ENCODE peak calls at places on chromosomes 12 and 14, in eight cellular contexts. N is activated naive CD4-positive, alpha-beta T cell treated with anti-CD3 and anti-CD28 coated beads for 36 hours; I is retinal pigment epithelial cell; G is PC-3; J is MCF 10A; Q is foreskin melanocyte; X is M059J; W is NCI-H1417. O is an unnamed sample.

GRCh38 chr14:22555573-22556011 is 33.4 kb downstream of the DAD1 start:
- DNase-seq in G (peak), I (no peak), Q (no peak), J (peak), W (no peak), X (peak), N (peak), O (no peak)

GRCh38 chr14:94225460-94225989 is 51.4 kb downstream of the PPP4R4 start:
- DNase-seq in N (no peak), G (no peak), J (no peak), W (no peak), I (no peak), Q (no peak), X (no peak), O (no peak)

GRCh38 chr12:110658882-110659281 is 30.0 kb downstream of the HVCN1 start:
- DNase-seq in G (no peak), X (no peak), Q (no peak), I (no peak), J (no peak), N (no peak), W (no peak), O (no peak)

GRCh38 chr12:38099686-38100085 is 216.9 kb upstream of the ALG10B start:
- DNase-seq in G (no peak), X (no peak), I (no peak), W (no peak), N (no peak), Q (no peak), J (no peak), O (no peak)

GRCh38 chr12:70436836-70437235 is 70.7 kb downstream of the KCNMB4 start:
- DNase-seq in Q (no peak), I (no peak), G (no peak), X (no peak), J (no peak), W (no peak), N (no peak), O (no peak)

GRCh38 chr14:100645200-100645985 is 58.2 kb upstream of the BEGAIN start:
- DNase-seq in I (peak), G (peak), W (peak), X (peak), Q (peak), J (peak), N (peak), O (no peak)

GRCh38 chr14:69489495-69489894 is 5.0 kb downstream of the PLEKHD1 start:
- DNase-seq in J (no peak), X (no peak), N (no peak), G (no peak), I (no peak), Q (no peak), W (no peak), O (no peak)

GRCh38 chr12:53123578-53124351 is 20.5 kb downstream of the SOAT2 start:
- DNase-seq in J (no peak), Q (no peak), X (peak), W (no peak), G (peak), N (no peak), I (no peak), O (no peak)

GRCh38 chr12:14960548-14961465 is 594 bp downstream of the ARHGDIB start:
- DNase-seq in I (no peak), N (peak), X (peak), Q (peak), G (peak), W (no peak), J (peak), O (no peak)

GRCh38 chr14:99982449-99983250 is 82.6 kb upstream of the EVL start:
- DNase-seq in X (peak), G (peak), I (no peak), N (peak), J (peak), W (peak), Q (peak), O (no peak)

GRCh38 chr12:112122823-112123690 is 2.3 kb upstream of the TRAFD1 start:
- DNase-seq in Q (no peak), X (peak), W (no peak), G (no peak), N (no peak), I (no peak), J (peak), O (no peak)

GRCh38 chr14:49314756-49315155 is 271.4 kb downstream of the RPS29 start:
- DNase-seq in Q (no peak), X (no peak), I (no peak), G (no peak), N (no peak), J (no peak), W (no peak), O (no peak)

GRCh38 chr12:121789800-121790748 is 3.4 kb downstream of the RHOF start:
- DNase-seq in Q (no peak), I (no peak), W (no peak), N (peak), G (peak), J (peak), X (no peak), O (peak)

GRCh38 chr12:93662961-93663728 is 14.0 kb upstream of the CRADD start:
- DNase-seq in G (peak), W (no peak), J (no peak), Q (no peak), I (no peak), N (no peak), X (no peak), O (no peak)

GRCh38 chr12:15227004-15227679 is 5.9 kb upstream of the RERG start:
- DNase-seq in I (no peak), X (peak), J (peak), N (peak), W (peak), Q (peak), G (peak), O (no peak)